ENCODE peak calls at places on chromosomes 6 and 20, in six cellular contexts. S is retinal pigment epithelial cell; K is cardiac muscle cell; N is GM13977; D is activated T-cell treated with anti-CD3 and anti-CD28 coated beads for 1 hour; F is stimulated activated CD4-positive, alpha-beta T cell treated with anti-CD3 and anti-CD28 coated beads, Interleukin-1b, Interleukin-23, amount 100 ng/mL, for 24 hours. O is an unnamed sample.

GRCh38 chr20:7399114-7399513 is 541.1 kb downstream of the HAO1 start:
- DNase-seq in S (no peak), K (peak), N (no peak), D (no peak), F (no peak), O (no peak)

GRCh38 chr6:128738112-128738511 is 144.8 kb upstream of the LAMA2 start:
- DNase-seq in S (no peak), K (no peak), N (no peak), D (no peak), F (no peak), O (no peak)

GRCh38 chr6:156955494-156956183 is 178.5 kb downstream of the ARID1B start:
- DNase-seq in S (no peak), K (peak), N (no peak), D (no peak), F (no peak), O (no peak)

GRCh38 chr6:36419295-36419694 is 23.4 kb downstream of the PXT1 start:
- DNase-seq in S (no peak), K (no peak), N (no peak), D (no peak), F (no peak), O (no peak)

GRCh38 chr20:10370091-10370887 is 63.7 kb downstream of the MKKS start:
- DNase-seq in S (no peak), K (peak), N (no peak), D (no peak), F (no peak), O (no peak)

GRCh38 chr6:146359123-146359522 is 184.5 kb upstream of the RAB32 start:
- DNase-seq in S (no peak), K (peak), N (no peak), D (no peak), F (no peak), O (no peak)

GRCh38 chr6:46010771-46011170 is 4.9 kb downstream of the CLIC5 start:
- DNase-seq in S (no peak), K (no peak), N (no peak), D (no peak), F (no peak), O (no peak)

GRCh38 chr6:37502703-37503485 is 3.2 kb upstream of the CCDC167 start:
- DNase-seq in S (no peak), K (no peak), N (no peak), D (no peak), F (no peak), O (peak)

GRCh38 chr20:63791497-63792156 is 39.4 kb downstream of the ZBTB46 start:
- DNase-seq in S (no peak), K (peak), N (no peak), D (no peak), F (no peak), O (no peak)

GRCh38 chr20:54633903-54634302 is 158.5 kb downstream of the DOK5 start:
- DNase-seq in S (no peak), K (no peak), N (peak), D (no peak), F (no peak), O (no peak)

GRCh38 chr6:157070403-157071107 is 252.8 kb downstream of the TMEM242 start:
- DNase-seq in S (peak), K (no peak), N (no peak), D (no peak), F (no peak), O (no peak)

GRCh38 chr20:41643504-41643938 is 25.3 kb upstream of the CHD6 start:
- DNase-seq in S (peak), K (peak), N (no peak), D (no peak), F (no peak), O (peak)

GRCh38 chr6:88725111-88725711 is 238.2 kb downstream of the RNGTT start:
- DNase-seq in S (no peak), K (peak), N (no peak), D (no peak), F (peak), O (no peak)

GRCh38 chr20:380763-381580 is 412 bp downstream of the TRIB3 start:
- DNase-seq in S (no peak), K (peak), N (peak), D (peak), F (peak), O (no peak)

GRCh38 chr6:132995432-132995831 is 181.1 kb downstream of the RPS12 start:
- DNase-seq in S (peak), K (no peak), N (no peak), D (no peak), F (no peak), O (no peak)

O was measured in NCI-H748 treated with DMSO at 0.1 percent for 48 hours.